ENCODE peak calls at places on chromosome 6, in four cellular contexts. J is SK-N-SH, W is HepG2, S is K562. T is an unnamed sample.

GRCh38 chr6:105561501-105561900 is 158.6 kb upstream of the PREP start:
- DNase-seq in S (no peak), J (no peak), W (no peak), T (no peak)

GRCh38 chr6:129494099-129494498 is 215.9 kb downstream of the ARHGAP18 start:
- DNase-seq in S (no peak), W (no peak), J (no peak), T (no peak)

GRCh38 chr6:152184573-152185157 is 377.2 kb downstream of the ESR1 start:
- DNase-seq in S (no peak), W (no peak), J (no peak), T (no peak)

GRCh38 chr6:53492860-53493634 is 51.9 kb downstream of the GCLC start:
- DNase-seq in S (peak; percentile 35), J (peak; percentile 30), W (peak; percentile 59), T (peak; percentile 11)

GRCh38 chr6:135535989-135536414 is 38.5 kb upstream of the AHI1 start:
- DNase-seq in S (peak; percentile 52), J (peak; percentile 37), W (peak; percentile 40), T (no peak)

GRCh38 chr6:30447237-30447636 is 42.1 kb upstream of the HLA-E start:
- DNase-seq in W (peak; percentile 47), J (no peak), S (no peak), T (peak; percentile 75)

GRCh38 chr6:26416288-26416687 is 14.2 kb downstream of the BTN3A1 start:
- DNase-seq in W (peak; percentile 21), J (no peak), S (no peak), T (no peak)

GRCh38 chr6:1605822-1606532 is 3.7 kb upstream of the FOXC1 start:
- DNase-seq in S (no peak), J (no peak), W (no peak), T (no peak)

GRCh38 chr6:33816911-33817310 is 13.1 kb upstream of the MLN start:
- DNase-seq in W (no peak), S (no peak), J (no peak), T (no peak)

GRCh38 chr6:116371384-116372209 is 850 bp downstream of the DSE start:
- DNase-seq in J (peak; percentile 83), W (no peak), S (no peak), T (peak; percentile 84)
- TF ChIP-seq FOXJ3 in J (no peak), W (no peak), S (no peak), T (no peak)

DNA sequence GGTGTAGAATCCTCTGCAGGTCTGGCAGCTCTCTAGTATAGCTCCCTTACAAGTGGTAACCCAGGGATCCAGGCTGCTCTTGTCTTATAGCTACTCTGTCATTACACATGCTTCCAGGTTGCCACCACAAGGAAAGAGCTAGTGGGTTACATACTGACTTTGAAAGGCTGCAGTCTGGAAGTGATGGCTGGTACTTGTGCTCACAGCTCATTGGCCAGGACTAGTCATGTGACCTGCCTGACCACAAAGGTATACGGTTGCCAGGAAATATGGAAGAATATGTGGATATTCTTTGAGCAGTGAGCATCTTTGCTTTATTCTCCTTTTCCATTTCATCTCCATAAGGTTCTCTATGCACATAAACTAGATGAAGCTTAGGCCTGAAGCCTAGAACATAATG is 46.0 kb downstream of the RREB1 start:
- DNase-seq in S (peak; percentile 64), J (no peak), W (no peak), T (no peak)
- TF ChIP-seq FOXJ3 in S (no peak), J (no peak), W (no peak), T (no peak)

GRCh38 chr6:82954937-82955577 is 110.6 kb downstream of the UBE3D start:
- DNase-seq in S (no peak), W (no peak), J (no peak), T (no peak)
- TF ChIP-seq FOXJ3 in S (no peak), W (no peak), J (no peak), T (no peak)

GRCh38 chr6:149884215-149884614 is 13.7 kb downstream of the RAET1E start:
- DNase-seq in W (no peak), S (no peak), J (no peak), T (peak; percentile 63)
- TF ChIP-seq FOXJ3 in W (no peak), S (no peak), J (no peak), T (no peak)